ENCODE peak calls at places on chromosomes 6 and 20, in five cellular contexts. M is NCI-H524; S is DMS153; I is right cardiac atrium; E is effector memory CD4-positive, alpha-beta T cell. W is an unnamed sample.

GRCh38 chr6:34154668-34155447 is 9.0 kb upstream of the GRM4 start:
- DNase-seq in M (peak), S (no peak), I (peak), E (peak), W (peak)

GRCh38 chr6:159880412-159880811 is 10.4 kb upstream of the MAS1 start:
- DNase-seq in M (peak), S (no peak), I (no peak), E (no peak), W (peak)

GRCh38 chr20:2521369-2522305 is 12.9 kb upstream of the ZNF343 start:
- DNase-seq in M (peak), S (no peak), I (no peak), E (peak), W (no peak)

GRCh38 chr6:93418448-93419303 is 683 bp downstream of the EPHA7 start:
- DNase-seq in M (peak), S (peak), I (peak), E (no peak), W (peak)

GRCh38 chr6:43173496-43174262 is 2.6 kb downstream of the SRF start:
- DNase-seq in M (no peak), S (no peak), I (no peak), E (peak), W (no peak)

GRCh38 chr20:48877299-48877698 is 44.2 kb upstream of the ARFGEF2 start:
- DNase-seq in M (no peak), S (no peak), I (no peak), E (no peak), W (no peak)

GRCh38 chr20:23697947-23698346 is 9.1 kb upstream of the CST4 start:
- DNase-seq in M (no peak), S (no peak), I (no peak), E (no peak), W (no peak)

GRCh38 chr20:45067558-45067957 is 33.4 kb downstream of the KCNS1 start:
- DNase-seq in M (no peak), S (no peak), I (no peak), E (no peak), W (no peak)

W was measured in NCI-H2171.